ENCODE peak calls at places on chromosomes 5 and 9, in seven cellular contexts. B, W, Z, A, D, S and N are unnamed samples.
A peak's percentile ranks its signal among the peaks of the same experiment; 100 is the strongest.

GRCh38 chr9:33858346-33858869 is 41.4 kb downstream of the UBE2R2 start:
- DNase-seq in B (no peak), W (no peak), Z (no peak), A (no peak), D (peak; percentile 35), S (no peak), N (no peak)

GRCh38 chr5:63398346-63398745 is 563.9 kb downstream of the HTR1A start:
- DNase-seq in B (peak; percentile 74), W (no peak), Z (no peak), A (no peak), D (no peak), S (no peak), N (no peak)

GRCh38 chr5:132388244-132389050 is 18.9 kb downstream of the SLC22A5 start:
- DNase-seq in B (no peak), W (peak; percentile 77), Z (peak; percentile 85), A (no peak), D (peak; percentile 70), S (peak; percentile 50), N (no peak)

GRCh38 chr9:96038914-96039313 is 163.4 kb downstream of the ERCC6L2 start:
- DNase-seq in B (no peak), W (no peak), Z (no peak), A (no peak), D (no peak), S (no peak), N (no peak)

GRCh38 chr9:28938981-28939380 is 1365.7 kb upstream of the C9orf72 start:
- DNase-seq in B (no peak), W (peak; percentile 4), Z (no peak), A (no peak), D (no peak), S (no peak), N (no peak)

GRCh38 chr9:131500377-131500776 is 2.3 kb upstream of the POMT1 start:
- DNase-seq in B (no peak), W (no peak), Z (no peak), A (no peak), D (no peak), S (no peak), N (no peak)

GRCh38 chr5:153767221-153768218 is 271.2 kb downstream of the FAM114A2 start:
- DNase-seq in B (no peak), W (no peak), Z (no peak), A (no peak), D (no peak), S (no peak), N (no peak)

GRCh38 chr9:134390947-134391318 is 64.7 kb downstream of the RXRA start:
- DNase-seq in B (no peak), W (no peak), Z (no peak), A (no peak), D (no peak), S (no peak), N (no peak)

GRCh38 chr9:113645972-113646241 is 182.4 kb downstream of the RGS3 start:
- DNase-seq in B (peak; percentile 12), W (no peak), Z (peak; percentile 40), A (no peak), D (no peak), S (no peak), N (no peak)

GRCh38 chr5:107486489-107486888 is 184.2 kb downstream of the EFNA5 start:
- DNase-seq in B (no peak), W (no peak), Z (no peak), A (no peak), D (peak; percentile 70), S (no peak), N (no peak)

GRCh38 chr5:170640731-170641588 is 137.1 kb downstream of the KCNIP1 start:
- DNase-seq in B (no peak), W (no peak), Z (peak; percentile 56), A (peak; percentile 13), D (no peak), S (no peak), N (peak; percentile 53)

DNA sequence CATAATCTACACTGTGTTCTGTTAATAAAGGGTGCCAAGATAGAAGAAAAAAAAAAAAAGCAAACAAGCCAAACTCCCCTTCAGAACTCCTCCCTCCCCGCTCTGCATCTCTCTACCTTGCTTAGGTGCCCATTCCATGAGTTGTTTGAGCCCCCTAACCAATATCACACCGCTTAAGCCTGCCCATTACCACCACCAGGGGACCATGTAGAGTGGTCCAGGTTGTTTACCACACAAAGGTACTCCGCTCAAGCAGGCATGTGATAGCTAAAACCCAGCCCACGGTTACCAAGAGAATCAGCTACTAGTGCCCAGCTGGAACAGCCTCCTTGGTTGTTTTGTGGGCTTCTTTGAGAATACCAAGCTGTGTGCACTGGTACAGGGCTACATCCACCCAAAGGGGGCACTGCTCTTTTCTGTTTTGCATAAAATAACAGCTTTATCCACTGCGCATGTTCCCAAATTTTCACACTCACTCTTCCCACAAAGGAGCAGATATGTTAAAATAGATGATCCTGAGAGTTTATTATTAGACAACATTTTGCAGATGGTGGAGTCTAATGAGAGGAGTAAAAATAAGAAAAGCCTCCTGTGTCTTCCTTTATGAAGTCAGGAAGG is 304.1 kb downstream of the DEPDC1B start:
- DNase-seq in B (peak; percentile 52), W (no peak), Z (no peak), A (no peak), D (no peak), S (no peak), N (no peak)
- TF ChIP-seq CTCF in B (peak; percentile 44), W (no peak), Z (no peak), A (peak; percentile 32), D (no peak), S (no peak), N (no peak)

DNA sequence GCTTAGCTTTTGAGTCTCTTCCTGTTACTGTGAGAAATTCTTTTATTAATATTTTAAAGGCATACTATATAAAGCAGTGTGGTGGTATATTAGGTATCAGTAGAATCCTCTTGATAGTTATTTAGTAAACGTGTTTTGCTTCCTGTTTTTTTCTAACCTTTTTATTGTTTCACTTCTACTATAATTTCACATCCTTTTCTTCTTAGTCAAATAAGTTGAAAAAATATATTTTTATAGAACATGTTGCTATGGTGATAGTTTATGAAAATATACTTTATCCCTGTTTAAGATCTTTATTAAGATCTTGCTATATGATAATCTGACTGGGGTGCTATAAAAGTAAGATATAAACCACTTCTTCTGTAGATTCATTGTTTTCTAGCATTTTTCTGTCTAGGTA is 2.1 kb downstream of the POLK start:
- DNase-seq in B (no peak), W (no peak), Z (no peak), A (no peak), D (no peak), S (no peak), N (no peak)
- H3K4me1 ChIP-seq in B (no peaks in the 10 kb centered on the region), W (peaks cover 22% of the 10 kb centered on the region), Z (no peaks in the 10 kb centered on the region), A (peaks cover 49% of the 10 kb centered on the region), D (no peaks in the 10 kb centered on the region), S (peaks cover 4% of the 10 kb centered on the region), N (peaks cover 27% of the 10 kb centered on the region)

DNA sequence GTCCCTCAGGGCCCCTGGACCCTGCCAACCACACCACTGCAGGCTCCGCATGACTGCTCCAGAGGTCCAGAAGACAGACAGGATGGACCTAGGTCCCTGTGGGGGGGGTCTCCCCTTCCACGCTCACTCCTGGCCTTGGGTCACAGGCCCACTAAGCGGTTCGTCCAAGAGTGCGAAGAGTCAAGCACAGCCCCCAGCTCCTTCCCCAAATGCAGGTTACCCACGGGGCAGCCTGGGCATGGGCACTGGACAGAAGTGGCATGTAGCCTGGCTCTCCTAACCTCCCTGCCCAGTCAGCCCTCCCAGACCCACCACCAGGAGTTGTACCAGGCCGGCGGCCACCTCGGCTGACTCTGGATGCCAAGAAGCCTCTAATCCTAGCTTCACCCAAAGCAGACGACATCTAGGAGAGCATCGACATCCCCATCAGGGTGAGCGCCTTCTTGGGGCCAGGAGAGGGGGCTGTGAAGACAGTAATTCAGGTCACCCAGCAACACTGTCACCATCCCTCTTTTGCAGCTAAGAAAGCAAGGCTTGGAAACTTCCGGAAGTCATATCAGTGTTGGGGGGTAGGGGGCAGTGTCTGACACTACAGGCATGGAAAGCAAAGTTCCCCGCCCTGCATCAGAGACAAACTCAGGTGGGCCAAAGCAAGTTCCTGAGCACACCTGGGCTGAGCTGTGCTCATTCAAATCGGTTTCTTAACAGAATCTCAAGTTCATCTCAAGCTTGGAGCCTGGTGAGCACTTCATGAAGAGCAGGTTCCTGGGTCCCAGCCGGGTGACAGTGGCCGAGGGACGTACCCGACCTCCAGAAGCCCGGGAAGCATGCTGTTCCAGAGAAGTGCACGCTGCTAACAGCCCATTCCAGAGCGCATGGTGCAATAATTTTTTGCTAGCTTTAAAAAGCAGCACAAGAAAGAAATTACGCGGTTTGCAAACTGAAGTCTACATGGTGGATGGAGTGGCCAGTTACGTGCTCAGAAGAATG is 68.7 kb downstream of the SEMA4D start:
- DNase-seq in B (peak; percentile 85), W (no peak), Z (no peak), A (peak; percentile 91), D (no peak), S (no peak), N (no peak)
- H3K27ac ChIP-seq in B (peak overlapping the region; percentile 41), W (no peak overlapping the region), Z (no peak overlapping the region), A (no peak overlapping the region), D (no peak overlapping the region), S (no peak overlapping the region), N (no peak overlapping the region)

GRCh38 chr5:172582940-172583339 is 58.1 kb upstream of the NEURL1B start:
- DNase-seq in B (no peak), W (no peak), Z (no peak), A (no peak), D (no peak), S (no peak), N (no peak)
- TF ChIP-seq CTCF in B (no peak), W (no peak), Z (no peak), A (no peak), D (no peak), S (no peak), N (no peak)

GRCh38 chr5:90475436-90475980 is 844 bp downstream of the POLR3G start:
- DNase-seq in B (no peak), W (no peak), Z (no peak), A (no peak), D (no peak), S (no peak), N (no peak)
- H3K4me1 ChIP-seq in B (peaks cover 10% of the 10 kb centered on the region), W (peaks cover 20% of the 10 kb centered on the region), Z (no peaks in the 10 kb centered on the region), A (peaks cover 41% of the 10 kb centered on the region), D (peaks cover 11% of the 10 kb centered on the region), S (peaks cover 6% of the 10 kb centered on the region), N (peaks cover 8% of the 10 kb centered on the region)

GRCh38 chr9:133128152-133128551 is 7.1 kb upstream of the RALGDS start:
- DNase-seq in B (no peak), W (no peak), Z (no peak), A (no peak), D (no peak), S (no peak), N (no peak)
- H3K27ac ChIP-seq in B (no peak overlapping the region), W (peak overlapping the region; percentile 66), Z (no peak overlapping the region), A (no peak overlapping the region), D (no peak overlapping the region), S (no peak overlapping the region), N (no peak overlapping the region)

GRCh38 chr9:92242115-92242778 is 51.2 kb downstream of the IARS1 start:
- DNase-seq in B (no peak), W (peak; percentile 29), Z (no peak), A (no peak), D (peak; percentile 78), S (peak; percentile 67), N (no peak)
- TF ChIP-seq CTCF in B (peak; percentile 59), W (no peak), Z (no peak), A (peak; percentile 35), D (peak; percentile 66), S (peak; percentile 59), N (peak; percentile 34)

GRCh38 chr5:127695336-127695735 is 7.9 kb upstream of the CCDC192 start:
- DNase-seq in B (no peak), W (no peak), Z (no peak), A (no peak), D (no peak), S (no peak), N (no peak)
- H3K4me1 ChIP-seq in B (no peaks in the 10 kb centered on the region), W (no peaks in the 10 kb centered on the region), Z (no peaks in the 10 kb centered on the region), A (no peaks in the 10 kb centered on the region), D (peaks cover 18% of the 10 kb centered on the region), S (no peaks in the 10 kb centered on the region), N (peaks cover 3% of the 10 kb centered on the region)